ENCODE peak calls at places on chromosomes 1 and 21, in ten cellular contexts. J is retinal pigment epithelial cell, C is mucosa of descending colon, H is GM23338, E is GM06990, M is HCT116, Q is cardiac muscle cell, A is endodermal cell, D is foreskin fibroblast, Z is WTC11. R is an unnamed sample.

GRCh38 chr1:116375884-116376733 is 3.1 kb downstream of the ATP1A1 start:
- DNase-seq in Z (peak; percentile 49), D (peak; percentile 79), C (peak; percentile 85), H (peak; percentile 68), Q (peak; percentile 69), E (no peak), J (peak; percentile 59), A (peak; percentile 78), M (peak; percentile 68), R (no peak)

GRCh38 chr1:65764052-65764451 is 28.6 kb upstream of the PDE4B start:
- DNase-seq in J (no peak), A (no peak), Z (no peak), M (no peak), C (no peak), E (no peak), H (no peak), D (no peak), Q (no peak), R (no peak)

GRCh38 chr1:232213928-232214327 is 416.0 kb downstream of the SIPA1L2 start:
- DNase-seq in A (no peak), E (no peak), H (no peak), D (no peak), M (no peak), C (no peak), Z (no peak), J (no peak), Q (no peak), R (no peak)

GRCh38 chr1:94927405-94928175 is 680 bp upstream of the CNN3 start:
- DNase-seq in C (peak; percentile 78), D (peak; percentile 34), J (no peak), M (no peak), H (peak; percentile 82), Q (peak; percentile 54), A (no peak), Z (no peak), E (no peak), R (no peak)

GRCh38 chr21:30430170-30430655 is at the start of gene KRTAP13-4:
- DNase-seq in J (no peak), M (no peak), E (no peak), C (no peak), D (no peak), Z (peak; percentile 10), A (no peak), Q (no peak), H (no peak), R (no peak)

GRCh38 chr1:43622471-43622870 is 27.5 kb upstream of the KDM4A start:
- DNase-seq in A (no peak), M (no peak), Z (no peak), E (no peak), Q (no peak), D (peak; percentile 61), J (no peak), C (no peak), H (no peak), R (no peak)

GRCh38 chr1:119008483-119009299 is 20.5 kb upstream of the TBX15 start:
- DNase-seq in M (peak; percentile 7), A (peak; percentile 79), C (no peak), Q (peak; percentile 64), E (no peak), H (peak; percentile 79), J (no peak), D (peak; percentile 62), Z (no peak), R (no peak)

GRCh38 chr1:116008651-116009380 is 32.5 kb downstream of the SLC22A15 start:
- DNase-seq in E (no peak), M (no peak), D (no peak), C (no peak), Z (no peak), J (no peak), A (no peak), Q (no peak), H (no peak), R (no peak)

GRCh38 chr1:161981126-161981525 is 42.5 kb downstream of the OLFML2B start:
- DNase-seq in Q (no peak), H (no peak), Z (no peak), J (no peak), A (no peak), D (no peak), M (no peak), E (no peak), C (no peak), R (no peak)

GRCh38 chr1:209876091-209876800 is 48.5 kb downstream of the UTP25 start:
- DNase-seq in E (no peak), Z (no peak), C (no peak), M (no peak), J (no peak), Q (no peak), D (no peak), A (no peak), H (no peak), R (no peak)

GRCh38 chr21:41357546-41357945 is 4.3 kb upstream of the MX2 start:
- DNase-seq in M (no peak), Q (no peak), C (no peak), Z (no peak), H (no peak), A (peak; percentile 69), E (no peak), D (no peak), J (no peak), R (no peak)

GRCh38 chr1:34266127-34266951 is 89.6 kb downstream of the C1orf94 start:
- DNase-seq in M (no peak), Q (peak; percentile 14), D (no peak), J (no peak), H (peak; percentile 53), Z (peak; percentile 24), E (no peak), C (no peak), A (peak; percentile 67), R (no peak)

GRCh38 chr1:157983787-157984186 is 9.7 kb upstream of the KIRREL1 start:
- DNase-seq in E (no peak), Z (no peak), H (no peak), A (no peak), Q (no peak), M (no peak), J (no peak), D (no peak), C (no peak), R (no peak)

GRCh38 chr1:215957692-215958091 is 390.6 kb downstream of the KCTD3 start:
- DNase-seq in M (no peak), A (no peak), Z (no peak), H (no peak), J (no peak), D (no peak), E (no peak), Q (peak; percentile 53), C (no peak), R (no peak)

GRCh38 chr1:91500756-91501526 is at the start of gene CDC7:
- DNase-seq in Z (peak; percentile 92), C (peak; percentile 90), M (peak; percentile 85), H (peak; percentile 95), A (peak; percentile 97), J (peak; percentile 55), E (peak; percentile 94), Q (peak; percentile 92), D (peak; percentile 85), R (peak; percentile 90)

GRCh38 chr1:12208271-12208670 is 21.6 kb upstream of the VPS13D start:
- DNase-seq in J (no peak), Q (no peak), H (no peak), A (no peak), D (no peak), Z (no peak), E (no peak), C (no peak), M (no peak), R (no peak)

GRCh38 chr1:13699510-13699909 is 478 bp upstream of the PRDM2 start:
- DNase-seq in Z (no peak), D (no peak), C (peak; percentile 51), A (peak; percentile 51), M (no peak), E (peak; percentile 43), H (peak; percentile 34), J (no peak), Q (no peak), R (no peak)

GRCh38 chr1:10497109-10497508 is 22.4 kb downstream of the PEX14 start:
- DNase-seq in H (no peak), Q (no peak), C (no peak), E (no peak), D (no peak), Z (no peak), M (no peak), J (no peak), A (no peak), R (no peak)

GRCh38 chr1:6580588-6581270 is 935 bp downstream of the ZBTB48 start:
- DNase-seq in Q (no peak), E (no peak), A (peak; percentile 63), C (no peak), Z (no peak), H (peak; percentile 54), M (no peak), D (no peak), J (no peak), R (no peak)

DNA sequence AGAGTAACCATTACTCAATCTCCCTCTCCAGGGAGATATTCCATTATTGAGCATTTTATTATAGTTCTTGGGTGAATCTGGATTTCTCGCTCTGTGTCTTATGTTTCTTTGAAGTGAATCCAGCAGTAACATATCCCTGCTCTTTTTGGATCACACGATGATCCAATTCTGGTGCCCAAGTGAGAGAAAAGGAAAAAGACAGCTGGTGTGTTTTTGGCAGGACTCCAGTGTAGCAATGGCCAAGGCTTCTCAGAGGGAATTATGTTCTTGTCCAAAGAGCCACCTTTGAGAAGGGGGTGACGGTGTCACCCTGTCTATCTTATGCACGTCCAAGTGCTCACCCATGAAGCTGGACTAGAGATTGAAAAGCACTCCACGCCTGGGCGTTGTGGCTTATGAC is 140.3 kb upstream of the ERRFI1 start:
- DNase-seq in J (no peak), A (peak; percentile 58), E (no peak), M (no peak), D (no peak), C (no peak), Z (no peak), H (no peak), Q (no peak), R (no peak)
- TF ChIP-seq CTCF in J (no peak), A (no peak), E (no peak), M (no peak), D (no peak), C (no peak), Z (no peak), H (no peak), Q (no peak), R (no peak)

GRCh38 chr1:77179632-77180031 is 39.6 kb downstream of the PIGK start:
- DNase-seq in D (no peak), E (no peak), M (no peak), J (no peak), H (no peak), Z (no peak), A (no peak), C (no peak), Q (no peak), R (no peak)
- TF ChIP-seq CTCF in D (no peak), E (no peak), M (no peak), J (no peak), H (no peak), Z (no peak), A (no peak), C (no peak), Q (no peak), R (no peak)

GRCh38 chr1:113874017-113874879 is 2.7 kb upstream of the PTPN22 start:
- DNase-seq in D (no peak), J (no peak), E (peak; percentile 46), C (no peak), M (peak; percentile 41), H (peak; percentile 55), Q (no peak), Z (no peak), A (peak; percentile 66), R (no peak)
- TF ChIP-seq CTCF in D (no peak), J (no peak), E (peak; percentile 70), C (no peak), M (peak; percentile 73), H (peak; percentile 54), Q (peak; percentile 30), Z (no peak), A (peak; percentile 75), R (no peak)

GRCh38 chr1:229448845-229449244 is 15.0 kb upstream of the ACTA1 start:
- DNase-seq in J (no peak), Q (no peak), A (no peak), C (no peak), M (no peak), H (no peak), D (no peak), Z (no peak), E (no peak), R (no peak)
- TF ChIP-seq CTCF in J (no peak), Q (no peak), A (no peak), C (no peak), M (no peak), H (no peak), D (no peak), Z (no peak), E (no peak), R (no peak)